ENCODE peak calls at places on chromosomes 6 and 20, in seven cellular contexts. H, N, I, X, L, M and B are unnamed samples.

GRCh38 chr6:106910999-106911949 is 63.3 kb downstream of the CD24 start:
- DNase-seq in H (no peak), N (no peak), I (no peak), X (no peak), L (no peak), M (no peak), B (no peak)

GRCh38 chr6:14912226-14912625 is 333.6 kb upstream of the JARID2 start:
- DNase-seq in H (no peak), N (no peak), I (no peak), X (no peak), L (no peak), M (no peak), B (no peak)

GRCh38 chr20:57449398-57450354 is 58.5 kb downstream of the RBM38 start:
- DNase-seq in H (no peak), N (no peak), I (no peak), X (no peak), L (no peak), M (no peak), B (no peak)

GRCh38 chr6:159490298-159490937 is 202.6 kb downstream of the SOD2 start:
- DNase-seq in H (no peak), N (no peak), I (no peak), X (no peak), L (no peak), M (no peak), B (no peak)

GRCh38 chr6:139990865-139991264 is 616.4 kb upstream of the CITED2 start:
- DNase-seq in H (no peak), N (no peak), I (no peak), X (no peak), L (no peak), M (no peak), B (no peak)

GRCh38 chr6:68108243-68108835 is 526.7 kb upstream of the ADGRB3 start:
- DNase-seq in H (no peak), N (no peak), I (no peak), X (no peak), L (no peak), M (no peak), B (peak)

GRCh38 chr6:148874698-148875293 is 128.0 kb downstream of the UST start:
- DNase-seq in H (no peak), N (no peak), I (no peak), X (no peak), L (no peak), M (no peak), B (no peak)

GRCh38 chr20:1469306-1469905 is 2.8 kb upstream of the NSFL1C start:
- DNase-seq in H (no peak), N (no peak), I (no peak), X (no peak), L (no peak), M (no peak), B (no peak)

GRCh38 chr6:90720404-90720803 is 133.5 kb upstream of the MAP3K7 start:
- DNase-seq in H (no peak), N (no peak), I (no peak), X (no peak), L (no peak), M (no peak), B (no peak)

GRCh38 chr20:23143098-23143497 is 57.0 kb upstream of the CD93 start:
- DNase-seq in H (no peak), N (no peak), I (peak), X (no peak), L (no peak), M (no peak), B (peak)

GRCh38 chr6:3352678-3353077 is 93.9 kb downstream of the PSMG4 start:
- DNase-seq in H (no peak), N (no peak), I (no peak), X (no peak), L (no peak), M (no peak), B (no peak)

GRCh38 chr20:3550857-3551256 is 80.0 kb downstream of the ATRN start:
- DNase-seq in H (no peak), N (no peak), I (no peak), X (no peak), L (no peak), M (no peak), B (no peak)

GRCh38 chr6:146890644-146891434 is 292.1 kb downstream of the ADGB start:
- DNase-seq in H (no peak), N (no peak), I (no peak), X (no peak), L (no peak), M (no peak), B (peak)

GRCh38 chr6:28982476-28983266 is 22.4 kb downstream of the ZNF311 start:
- DNase-seq in H (no peak), N (no peak), I (peak), X (no peak), L (no peak), M (no peak), B (peak)

GRCh38 chr6:169000022-169000421 is 253.6 kb downstream of the THBS2 start:
- DNase-seq in H (no peak), N (no peak), I (no peak), X (no peak), L (no peak), M (no peak), B (no peak)

GRCh38 chr20:50120935-50121693 is 8.2 kb upstream of the UBE2V1 start:
- DNase-seq in H (peak), N (peak), I (peak), X (peak), L (peak), M (peak), B (peak)

GRCh38 chr20:41454250-41454649 is 87.6 kb upstream of the EMILIN3 start:
- DNase-seq in H (no peak), N (no peak), I (no peak), X (no peak), L (no peak), M (no peak), B (no peak)

GRCh38 chr20:53723621-53724020 is 130.0 kb upstream of the ZNF217 start:
- DNase-seq in H (no peak), N (no peak), I (no peak), X (no peak), L (no peak), M (no peak), B (no peak)

GRCh38 chr20:36604952-36605308 is 649 bp upstream of the RAB5IF start:
- DNase-seq in H (peak), N (peak), I (no peak), X (peak), L (no peak), M (peak), B (no peak)

GRCh38 chr20:24487240-24487639 is 17.8 kb downstream of the SYNDIG1 start:
- DNase-seq in H (no peak), N (no peak), I (no peak), X (no peak), L (no peak), M (no peak), B (no peak)

GRCh38 chr20:33169176-33169794 is 1.3 kb downstream of the BPIFA2 start:
- DNase-seq in H (no peak), N (no peak), I (no peak), X (no peak), L (no peak), M (no peak), B (no peak)

GRCh38 chr6:43767553-43768505 is 2.2 kb upstream of the VEGFA start:
- DNase-seq in H (no peak), N (no peak), I (no peak), X (no peak), L (no peak), M (no peak), B (no peak)

GRCh38 chr6:43579171-43579570 is 3.2 kb downstream of the POLH start:
- DNase-seq in H (no peak), N (no peak), I (no peak), X (no peak), L (no peak), M (no peak), B (peak)

GRCh38 chr6:26217714-26218075 is 130.5 kb downstream of the HFE start:
- DNase-seq in H (no peak), N (no peak), I (no peak), X (no peak), L (no peak), M (no peak), B (no peak)

GRCh38 chr6:41775293-41775882 is 4.3 kb downstream of the FRS3 start:
- DNase-seq in H (no peak), N (no peak), I (no peak), X (no peak), L (no peak), M (no peak), B (no peak)

GRCh38 chr6:39843305-39844020 is 51.3 kb downstream of the DAAM2 start:
- DNase-seq in H (no peak), N (no peak), I (no peak), X (no peak), L (no peak), M (no peak), B (no peak)

GRCh38 chr6:30151580-30151979 is 9.4 kb downstream of the TRIM10 start:
- DNase-seq in H (no peak), N (no peak), I (no peak), X (no peak), L (no peak), M (no peak), B (no peak)

GRCh38 chr6:142842423-142843261 is 102.3 kb downstream of the HIVEP2 start:
- DNase-seq in H (no peak), N (no peak), I (no peak), X (no peak), L (no peak), M (peak), B (peak)

GRCh38 chr20:53678315-53678989 is 84.8 kb upstream of the ZNF217 start:
- DNase-seq in H (no peak), N (no peak), I (no peak), X (no peak), L (no peak), M (no peak), B (no peak)

GRCh38 chr6:158816329-158816728 is 2.8 kb downstream of the EZR start:
- DNase-seq in H (no peak), N (no peak), I (no peak), X (no peak), L (no peak), M (no peak), B (peak)

GRCh38 chr6:144712541-144712940 is 427.4 kb downstream of the UTRN start:
- DNase-seq in H (no peak), N (no peak), I (no peak), X (no peak), L (no peak), M (no peak), B (no peak)

GRCh38 chr6:156396068-156396771 is 381.0 kb upstream of the ARID1B start:
- DNase-seq in H (no peak), N (peak), I (no peak), X (no peak), L (no peak), M (no peak), B (no peak)

GRCh38 chr20:15498926-15499325 is 1074.3 kb downstream of the KIF16B start:
- DNase-seq in H (no peak), N (no peak), I (no peak), X (no peak), L (no peak), M (no peak), B (no peak)